ENCODE peak calls at places on chromosomes 13 and 19, in eight cellular contexts. Y is heart right ventricle, T is uterus, D is upper lobe of right lung, B is tibial nerve, I is Peyer's patch, X is Panc1, F is MM.1S. R is an unnamed sample. For H3K27me3, the result is how much of the 10 kb centered on the place peaks cover.

GRCh38 chr19:41893899-41894298 is 10.9 kb downstream of the ARHGEF1 start:
- DNase-seq in I (no peak), B (no peak), F (peak), X (no peak), D (no peak), T (no peak), Y (no peak), R (no peak)

GRCh38 chr13:33353210-33353609 is 67.7 kb upstream of the STARD13 start:
- DNase-seq in B (peak), I (peak), F (no peak), X (no peak), T (no peak), Y (peak), D (peak), R (no peak)

GRCh38 chr13:29954082-29955043 is 103.9 kb upstream of the UBL3 start:
- DNase-seq in F (no peak), T (no peak), Y (no peak), D (no peak), B (no peak), X (no peak), I (peak), R (peak)

GRCh38 chr13:98368019-98368418 is 190.9 kb upstream of the RNF113B start:
- DNase-seq in T (no peak), F (no peak), X (no peak), I (no peak), D (no peak), B (no peak), Y (no peak), R (no peak)

GRCh38 chr13:41313659-41314197 is 2.7 kb downstream of the NAA16 start:
- DNase-seq in I (no peak), B (no peak), Y (no peak), X (no peak), T (no peak), D (no peak), F (no peak), R (no peak)

GRCh38 chr13:43994999-43995859 is 115.5 kb downstream of the LACC1 start:
- DNase-seq in F (no peak), T (no peak), Y (no peak), D (no peak), I (no peak), X (no peak), B (no peak), R (no peak)

GRCh38 chr13:20019033-20019432 is 60.5 kb downstream of the ZMYM2 start:
- DNase-seq in Y (no peak), X (no peak), B (no peak), I (no peak), F (no peak), T (no peak), D (no peak), R (no peak)

GRCh38 chr19:1855040-1855827 is 7.0 kb upstream of the REXO1 start:
- DNase-seq in X (no peak), D (peak), I (peak), T (peak), Y (peak), F (peak), B (peak), R (peak)

GRCh38 chr19:47729799-47730520 is 15.4 kb upstream of the NOP53 start:
- DNase-seq in T (peak), I (no peak), Y (peak), D (peak), B (peak), X (no peak), F (no peak), R (no peak)

DNA sequence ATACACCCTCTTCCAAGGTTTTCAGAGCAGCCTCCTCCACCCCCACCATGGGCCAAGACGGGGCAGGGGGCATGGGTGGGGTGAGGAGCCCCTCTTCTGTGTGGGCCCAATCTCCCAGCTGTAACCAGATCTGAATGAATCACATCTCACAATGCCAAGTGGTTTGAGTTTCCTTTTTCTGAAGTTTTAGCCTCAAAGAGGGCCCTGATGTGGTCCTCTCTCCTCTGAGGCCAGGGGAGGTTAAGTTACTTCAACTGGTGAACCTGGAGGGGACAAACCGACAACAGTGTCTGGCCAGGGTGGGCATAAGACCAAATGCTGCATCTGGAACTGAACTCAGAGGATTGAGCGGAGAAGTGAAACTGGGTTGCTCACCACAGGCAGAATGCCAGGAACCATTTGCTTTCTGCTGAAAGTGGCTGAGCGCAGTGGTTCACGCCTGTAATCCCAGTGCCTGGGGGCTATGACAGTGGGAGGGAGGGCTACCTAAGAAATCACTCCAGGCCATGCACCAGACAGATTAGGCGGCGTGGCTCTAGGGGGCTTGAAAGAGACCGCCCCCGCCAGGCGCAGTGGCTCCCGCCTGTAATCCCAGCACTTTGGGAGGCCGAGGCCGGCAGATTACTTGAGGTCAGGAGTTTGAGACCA is 15.4 kb upstream of the IRGC start:
- DNase-seq in X (no peak), Y (peak), F (peak), T (peak), B (peak), I (no peak), D (no peak), R (no peak)
- H3K27ac ChIP-seq in X (peak), Y (peak), F (peak), T (peak), B (peak), I (peak), D (peak), R (peak)

DNA sequence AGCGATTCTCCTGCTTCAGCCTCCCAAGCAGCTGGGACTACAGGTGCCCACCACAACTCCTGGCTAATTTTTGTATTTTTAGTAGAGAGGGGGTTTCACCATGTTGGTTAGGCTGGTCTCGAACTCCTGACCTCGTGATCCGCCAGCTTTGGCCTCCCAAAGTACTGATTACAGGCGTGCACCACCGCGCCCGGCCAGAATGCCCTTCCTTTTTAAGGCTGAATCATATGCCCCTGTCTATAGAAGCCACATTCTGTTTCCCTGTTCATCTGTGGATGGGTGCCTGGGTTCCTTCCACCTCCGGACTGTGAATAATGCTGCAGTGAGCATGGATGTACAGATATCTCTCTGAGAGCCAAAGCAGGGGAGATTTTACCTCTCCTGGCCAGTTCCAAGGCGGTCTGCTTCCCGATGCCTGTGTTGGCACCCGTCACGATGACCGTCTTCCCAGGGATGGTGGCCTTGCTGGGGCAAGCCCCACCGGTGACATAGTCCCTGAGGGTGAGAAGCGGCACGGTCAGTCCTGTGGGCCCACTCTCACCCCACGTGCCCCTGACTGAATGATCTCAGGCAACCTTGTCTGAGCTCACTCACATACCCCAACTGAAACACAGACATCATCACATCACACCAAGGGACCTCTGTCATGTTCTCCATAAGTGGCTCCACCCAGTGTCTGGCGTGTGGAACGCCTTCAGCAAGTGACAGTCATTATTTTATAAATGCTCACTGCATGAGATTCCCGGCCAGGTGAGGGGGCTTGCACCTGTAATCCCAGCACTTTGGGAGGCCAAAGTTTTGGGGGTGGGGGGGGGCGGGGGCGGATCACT is 4.0 kb downstream of the RDH13 start:
- DNase-seq in T (no peak), I (no peak), B (no peak), X (no peak), F (no peak), D (no peak), Y (no peak), R (no peak)
- TF ChIP-seq CTCF in T (no peak), I (no peak), B (no peak), X (no peak), F (no peak), D (no peak), Y (no peak), R (no peak)

GRCh38 chr13:97017322-97017721 is 23.0 kb upstream of the OXGR1 start:
- DNase-seq in I (no peak), B (no peak), F (no peak), Y (no peak), D (no peak), X (no peak), T (no peak), R (no peak)

GRCh38 chr13:97015661-97016350 is 21.5 kb upstream of the OXGR1 start:
- DNase-seq in T (no peak), I (no peak), Y (no peak), D (no peak), B (no peak), F (peak), X (no peak), R (no peak)

GRCh38 chr13:97012251-97013048 is 18.2 kb upstream of the OXGR1 start:
- DNase-seq in T (no peak), X (no peak), Y (no peak), B (no peak), I (no peak), D (no peak), F (no peak), R (no peak)

GRCh38 chr13:97005631-97006262 is 11.5 kb upstream of the OXGR1 start:
- DNase-seq in I (no peak), X (no peak), D (no peak), F (no peak), T (no peak), B (no peak), Y (no peak), R (no peak)

DNA sequence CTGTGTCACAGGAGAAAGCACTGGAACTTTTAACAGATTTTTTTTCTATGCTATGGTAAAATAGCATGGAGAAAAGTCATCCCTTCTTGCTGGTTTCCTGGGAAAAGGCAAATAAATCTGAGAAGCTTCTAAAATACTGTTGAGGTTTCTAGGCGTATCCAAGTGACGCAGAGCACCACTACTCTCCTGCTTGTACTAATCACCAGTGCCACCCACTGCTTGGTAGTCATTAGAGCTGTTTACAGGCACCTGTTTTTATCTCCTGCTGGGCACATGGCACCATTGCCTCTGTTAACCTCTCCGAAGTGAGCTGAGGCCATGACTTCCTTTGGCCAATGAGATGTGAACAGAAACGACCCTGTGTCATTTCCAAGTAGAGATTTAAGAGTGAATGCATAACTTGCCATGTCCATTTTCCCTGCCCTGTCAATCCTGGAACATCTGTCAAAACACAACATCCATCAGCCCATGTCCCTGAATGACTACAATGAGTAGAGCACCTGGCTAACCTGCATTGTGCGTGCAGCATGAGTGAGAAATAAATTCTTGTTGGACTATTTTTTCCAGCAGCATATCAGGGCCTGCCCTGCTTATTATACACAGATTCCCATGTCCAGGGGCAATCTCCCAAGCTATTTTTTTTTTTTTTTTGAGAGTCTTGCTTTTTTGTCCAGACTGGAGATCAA is 17.3 kb upstream of the OXGR1 start:
- DNase-seq in D (no peak), T (no peak), X (no peak), F (no peak), Y (no peak), B (no peak), I (no peak), R (no peak)
- H3K27me3 ChIP-seq in D (under half), T (under half), X (under half), F (under half), Y (under half), B (under half), I (under half), R (under half)

GRCh38 chr13:94761407-94761806 is 49.1 kb upstream of the SOX21 start:
- DNase-seq in X (no peak), F (no peak), Y (no peak), D (no peak), B (no peak), I (no peak), T (no peak), R (no peak)

GRCh38 chr13:94764576-94765321 is 52.4 kb upstream of the SOX21 start:
- DNase-seq in I (no peak), X (no peak), Y (no peak), D (no peak), T (no peak), F (no peak), B (no peak), R (no peak)

DNA sequence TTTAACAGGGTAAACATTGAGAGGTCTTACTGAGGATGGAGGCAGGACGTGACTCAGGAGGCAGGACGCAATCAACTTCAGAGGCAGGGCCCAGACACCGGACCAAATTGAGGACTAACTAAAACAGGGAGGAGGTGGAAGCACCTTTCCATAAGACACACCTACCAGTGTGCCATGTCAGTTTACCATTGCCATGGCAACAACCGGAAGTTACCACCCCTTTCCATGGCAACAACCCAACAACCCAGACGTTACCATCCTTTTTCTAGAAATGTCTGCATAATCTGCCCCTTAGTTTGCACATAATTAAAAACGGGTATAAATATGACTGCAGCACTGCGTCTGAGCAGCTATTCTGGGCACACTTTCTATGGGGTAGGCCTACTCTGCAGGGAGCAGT is 53.5 kb upstream of the SOX21 start:
- DNase-seq in D (no peak), B (no peak), Y (no peak), I (no peak), X (no peak), F (no peak), T (no peak), R (no peak)
- H3K27ac ChIP-seq in D (no peak), B (no peak), Y (no peak), I (no peak), X (no peak), F (no peak), T (no peak), R (no peak)

GRCh38 chr13:96835591-96835990 is 158.7 kb downstream of the OXGR1 start:
- DNase-seq in F (no peak), D (no peak), T (no peak), I (no peak), B (no peak), X (no peak), Y (no peak), R (no peak)
- TF ChIP-seq CTCF in F (no peak), D (no peak), T (no peak), I (no peak), B (no peak), X (no peak), Y (no peak), R (no peak)

GRCh38 chr19:18606281-18607221 is at the start of gene CRLF1:
- DNase-seq in I (no peak), F (no peak), Y (no peak), X (no peak), D (no peak), T (no peak), B (no peak), R (no peak)
- H3K27me3 ChIP-seq in I (half or more), F (half or more), Y (half or more), X (under half), D (half or more), T (under half), B (under half), R (half or more)

GRCh38 chr19:15246198-15246481 is 13.9 kb upstream of the EPHX3 start:
- DNase-seq in Y (no peak), B (no peak), F (no peak), X (no peak), T (no peak), I (no peak), D (no peak), R (no peak)

GRCh38 chr19:15248106-15248505 is 15.9 kb upstream of the EPHX3 start:
- DNase-seq in X (no peak), D (no peak), F (no peak), I (no peak), Y (no peak), T (peak), B (no peak), R (no peak)

GRCh38 chr19:15248648-15249559 is 16.7 kb upstream of the EPHX3 start:
- DNase-seq in D (no peak), Y (peak), T (peak), I (no peak), X (peak), F (no peak), B (peak), R (no peak)

GRCh38 chr19:15245370-15246197 is 13.3 kb upstream of the EPHX3 start:
- DNase-seq in Y (no peak), I (no peak), X (no peak), B (no peak), T (no peak), D (no peak), F (no peak), R (no peak)

DNA sequence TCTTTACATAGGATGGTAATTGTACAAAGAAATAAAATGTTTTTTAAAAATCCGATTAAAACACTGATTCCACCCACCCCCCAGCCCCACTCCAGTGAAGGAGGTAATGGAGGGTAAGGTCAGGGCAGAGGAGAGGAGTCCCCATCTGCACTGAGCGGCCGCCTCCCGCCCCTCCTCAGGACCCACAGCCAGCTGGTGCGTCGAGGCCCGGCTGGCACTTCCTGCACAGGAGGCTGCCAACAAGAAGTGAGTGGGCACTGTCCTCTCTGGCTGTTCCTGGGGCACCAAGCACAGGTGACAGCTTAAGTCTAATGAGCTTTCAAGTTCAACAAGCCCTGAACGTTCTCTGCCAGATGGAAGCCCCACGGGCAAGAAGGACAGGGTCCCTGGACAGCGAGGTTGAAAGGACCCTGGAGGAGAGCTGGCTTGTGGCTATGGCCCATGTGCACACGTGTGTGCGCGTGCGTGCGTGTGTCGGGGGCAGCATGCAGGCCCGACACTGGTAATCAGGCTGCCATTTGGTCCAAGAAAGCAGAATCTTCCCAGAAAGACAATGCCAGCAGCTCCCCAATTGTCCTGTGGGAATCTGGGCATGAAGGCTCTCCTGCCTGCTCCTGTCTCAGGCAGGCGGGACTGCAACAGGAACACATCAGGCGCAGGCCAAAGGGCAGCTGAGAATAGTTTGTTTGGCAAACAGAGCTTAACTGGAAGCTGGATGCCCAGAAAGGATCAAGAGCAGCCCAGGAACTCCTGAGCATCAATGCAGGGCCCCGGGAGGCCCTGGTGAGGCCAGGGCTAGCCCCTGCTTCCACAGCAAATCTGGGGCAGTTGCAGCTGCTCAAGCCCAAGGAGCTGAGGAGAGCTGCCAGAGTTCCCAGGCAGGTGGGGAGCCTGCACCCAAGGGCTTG is 15.1 kb upstream of the EPHX3 start:
- DNase-seq in I (no peak), D (no peak), F (no peak), B (no peak), Y (no peak), T (no peak), X (no peak), R (no peak)
- H3K27ac ChIP-seq in I (peak), D (peak), F (no peak), B (peak), Y (peak), T (peak), X (no peak), R (no peak)

GRCh38 chr13:22757530-22758120 is 423.2 kb upstream of the SGCG start:
- DNase-seq in D (no peak), I (no peak), Y (no peak), F (no peak), B (no peak), X (no peak), T (no peak), R (no peak)
- TF ChIP-seq CTCF in D (peak), I (no peak), Y (peak), F (peak), B (peak), X (peak), T (peak), R (no peak)

GRCh38 chr13:99987180-99988047 is 5.8 kb downstream of the ZIC2 start:
- DNase-seq in I (no peak), D (peak), B (no peak), X (no peak), F (no peak), Y (no peak), T (no peak), R (no peak)
- H3K27me3 ChIP-seq in I (half or more), D (half or more), B (under half), X (under half), F (under half), Y (half or more), T (under half), R (half or more)

GRCh38 chr19:39156230-39156890 is 30.8 kb downstream of the PAK4 start:
- DNase-seq in F (no peak), D (no peak), T (no peak), I (no peak), B (no peak), X (no peak), Y (no peak), R (no peak)
- H3K27ac ChIP-seq in F (no peak), D (no peak), T (no peak), I (no peak), B (peak), X (no peak), Y (no peak), R (no peak)